ENCODE peak calls at places on chromosomes 3 and 15, in nine cellular contexts. One of them, this sample, is unnamed.

GRCh38 chr15:70741677-70742293 is 21.6 kb downstream of the UACA start:
- DNase-seq in activated CD4-positive, alpha-beta T cell treated with anti-CD3 and anti-CD28 coated beads for 4 hours: no peak
- DNase-seq in stimulated activated CD8-positive, alpha-beta memory T cell treated with anti-CD3 and anti-CD28 coated beads, Interleukin-2, amount 100 ng/mL, for 48 hours: no peak
- DNase-seq in fibroblast of mammary gland: peak; percentile 80
- DNase-seq in mucosa of descending colon: no peak
- DNase-seq in ovary: no peak
- DNase-seq in M059J: peak; percentile 73
- DNase-seq in activated T-helper 1 cell treated with anti-CD3 and anti-CD28 coated beads, Interleukin-2, amount 50 U/mL, for 16 hours: no peak
- DNase-seq in iPS DF 6.9: no peak
- DNase-seq in this sample: no peak

GRCh38 chr15:93088200-93088980 is 621 bp downstream of the RGMA start:
- DNase-seq in mucosa of descending colon: no peak
- DNase-seq in activated T-helper 1 cell treated with anti-CD3 and anti-CD28 coated beads, Interleukin-2, amount 50 U/mL, for 16 hours: no peak
- DNase-seq in activated CD4-positive, alpha-beta T cell treated with anti-CD3 and anti-CD28 coated beads for 4 hours: no peak
- DNase-seq in iPS DF 6.9: no peak
- DNase-seq in fibroblast of mammary gland: no peak
- DNase-seq in stimulated activated CD8-positive, alpha-beta memory T cell treated with anti-CD3 and anti-CD28 coated beads, Interleukin-2, amount 100 ng/mL, for 48 hours: no peak
- DNase-seq in ovary: peak; percentile 75
- DNase-seq in M059J: peak; percentile 32
- DNase-seq in this sample: peak; percentile 58

GRCh38 chr15:42453826-42454225 is 37.1 kb downstream of the ZNF106 start:
- DNase-seq in M059J: no peak
- DNase-seq in ovary: no peak
- DNase-seq in iPS DF 6.9: no peak
- DNase-seq in fibroblast of mammary gland: no peak
- DNase-seq in mucosa of descending colon: no peak
- DNase-seq in activated T-helper 1 cell treated with anti-CD3 and anti-CD28 coated beads, Interleukin-2, amount 50 U/mL, for 16 hours: no peak
- DNase-seq in activated CD4-positive, alpha-beta T cell treated with anti-CD3 and anti-CD28 coated beads for 4 hours: no peak
- DNase-seq in stimulated activated CD8-positive, alpha-beta memory T cell treated with anti-CD3 and anti-CD28 coated beads, Interleukin-2, amount 100 ng/mL, for 48 hours: no peak
- DNase-seq in this sample: no peak

GRCh38 chr15:93861956-93862741 is 369.2 kb upstream of the MCTP2 start:
- DNase-seq in iPS DF 6.9: no peak
- DNase-seq in activated T-helper 1 cell treated with anti-CD3 and anti-CD28 coated beads, Interleukin-2, amount 50 U/mL, for 16 hours: no peak
- DNase-seq in activated CD4-positive, alpha-beta T cell treated with anti-CD3 and anti-CD28 coated beads for 4 hours: no peak
- DNase-seq in stimulated activated CD8-positive, alpha-beta memory T cell treated with anti-CD3 and anti-CD28 coated beads, Interleukin-2, amount 100 ng/mL, for 48 hours: no peak
- DNase-seq in mucosa of descending colon: no peak
- DNase-seq in ovary: no peak
- DNase-seq in fibroblast of mammary gland: no peak
- DNase-seq in M059J: no peak
- DNase-seq in this sample: no peak

GRCh38 chr3:84008623-84009022 is 950.2 kb upstream of the CADM2 start:
- DNase-seq in stimulated activated CD8-positive, alpha-beta memory T cell treated with anti-CD3 and anti-CD28 coated beads, Interleukin-2, amount 100 ng/mL, for 48 hours: no peak
- DNase-seq in M059J: no peak
- DNase-seq in iPS DF 6.9: no peak
- DNase-seq in activated T-helper 1 cell treated with anti-CD3 and anti-CD28 coated beads, Interleukin-2, amount 50 U/mL, for 16 hours: no peak
- DNase-seq in activated CD4-positive, alpha-beta T cell treated with anti-CD3 and anti-CD28 coated beads for 4 hours: no peak
- DNase-seq in ovary: no peak
- DNase-seq in fibroblast of mammary gland: no peak
- DNase-seq in mucosa of descending colon: no peak
- DNase-seq in this sample: no peak

GRCh38 chr3:152385761-152386160 is 117.0 kb downstream of the MBNL1 start:
- DNase-seq in ovary: no peak
- DNase-seq in activated T-helper 1 cell treated with anti-CD3 and anti-CD28 coated beads, Interleukin-2, amount 50 U/mL, for 16 hours: no peak
- DNase-seq in iPS DF 6.9: no peak
- DNase-seq in fibroblast of mammary gland: peak; percentile 85
- DNase-seq in M059J: peak; percentile 68
- DNase-seq in mucosa of descending colon: no peak
- DNase-seq in activated CD4-positive, alpha-beta T cell treated with anti-CD3 and anti-CD28 coated beads for 4 hours: no peak
- DNase-seq in stimulated activated CD8-positive, alpha-beta memory T cell treated with anti-CD3 and anti-CD28 coated beads, Interleukin-2, amount 100 ng/mL, for 48 hours: no peak
- DNase-seq in this sample: no peak

GRCh38 chr3:195932418-195933043 is 24.2 kb upstream of the TNK2 start:
- DNase-seq in activated CD4-positive, alpha-beta T cell treated with anti-CD3 and anti-CD28 coated beads for 4 hours: no peak
- DNase-seq in activated T-helper 1 cell treated with anti-CD3 and anti-CD28 coated beads, Interleukin-2, amount 50 U/mL, for 16 hours: no peak
- DNase-seq in iPS DF 6.9: no peak
- DNase-seq in M059J: no peak
- DNase-seq in stimulated activated CD8-positive, alpha-beta memory T cell treated with anti-CD3 and anti-CD28 coated beads, Interleukin-2, amount 100 ng/mL, for 48 hours: no peak
- DNase-seq in fibroblast of mammary gland: no peak
- DNase-seq in ovary: no peak
- DNase-seq in mucosa of descending colon: no peak
- DNase-seq in this sample: no peak

GRCh38 chr3:141056716-141057115 is 5.6 kb downstream of the SPSB4 start:
- DNase-seq in mucosa of descending colon: no peak
- DNase-seq in iPS DF 6.9: no peak
- DNase-seq in stimulated activated CD8-positive, alpha-beta memory T cell treated with anti-CD3 and anti-CD28 coated beads, Interleukin-2, amount 100 ng/mL, for 48 hours: no peak
- DNase-seq in activated CD4-positive, alpha-beta T cell treated with anti-CD3 and anti-CD28 coated beads for 4 hours: no peak
- DNase-seq in M059J: no peak
- DNase-seq in ovary: no peak
- DNase-seq in activated T-helper 1 cell treated with anti-CD3 and anti-CD28 coated beads, Interleukin-2, amount 50 U/mL, for 16 hours: no peak
- DNase-seq in fibroblast of mammary gland: no peak
- DNase-seq in this sample: no peak

GRCh38 chr3:97138914-97139541 is 324.6 kb downstream of the EPHA6 start:
- DNase-seq in M059J: no peak
- DNase-seq in iPS DF 6.9: peak; percentile 41
- DNase-seq in ovary: no peak
- DNase-seq in activated T-helper 1 cell treated with anti-CD3 and anti-CD28 coated beads, Interleukin-2, amount 50 U/mL, for 16 hours: no peak
- DNase-seq in stimulated activated CD8-positive, alpha-beta memory T cell treated with anti-CD3 and anti-CD28 coated beads, Interleukin-2, amount 100 ng/mL, for 48 hours: no peak
- DNase-seq in mucosa of descending colon: no peak
- DNase-seq in activated CD4-positive, alpha-beta T cell treated with anti-CD3 and anti-CD28 coated beads for 4 hours: no peak
- DNase-seq in fibroblast of mammary gland: peak; percentile 0
- DNase-seq in this sample: peak; percentile 27

GRCh38 chr3:146169891-146170290 is 8.9 kb upstream of the PLOD2 start:
- DNase-seq in fibroblast of mammary gland: no peak
- DNase-seq in activated T-helper 1 cell treated with anti-CD3 and anti-CD28 coated beads, Interleukin-2, amount 50 U/mL, for 16 hours: no peak
- DNase-seq in stimulated activated CD8-positive, alpha-beta memory T cell treated with anti-CD3 and anti-CD28 coated beads, Interleukin-2, amount 100 ng/mL, for 48 hours: no peak
- DNase-seq in activated CD4-positive, alpha-beta T cell treated with anti-CD3 and anti-CD28 coated beads for 4 hours: no peak
- DNase-seq in M059J: no peak
- DNase-seq in mucosa of descending colon: no peak
- DNase-seq in ovary: no peak
- DNase-seq in iPS DF 6.9: no peak
- DNase-seq in this sample: no peak

GRCh38 chr3:31960793-31961431 is 20.1 kb downstream of the OSBPL10 start:
- DNase-seq in activated CD4-positive, alpha-beta T cell treated with anti-CD3 and anti-CD28 coated beads for 4 hours: no peak
- DNase-seq in mucosa of descending colon: no peak
- DNase-seq in M059J: peak; percentile 80
- DNase-seq in activated T-helper 1 cell treated with anti-CD3 and anti-CD28 coated beads, Interleukin-2, amount 50 U/mL, for 16 hours: no peak
- DNase-seq in ovary: no peak
- DNase-seq in stimulated activated CD8-positive, alpha-beta memory T cell treated with anti-CD3 and anti-CD28 coated beads, Interleukin-2, amount 100 ng/mL, for 48 hours: no peak
- DNase-seq in fibroblast of mammary gland: peak; percentile 69
- DNase-seq in iPS DF 6.9: no peak
- DNase-seq in this sample: no peak

GRCh38 chr3:104245981-104246380 is 1120.7 kb upstream of the ALCAM start:
- DNase-seq in fibroblast of mammary gland: no peak
- DNase-seq in activated T-helper 1 cell treated with anti-CD3 and anti-CD28 coated beads, Interleukin-2, amount 50 U/mL, for 16 hours: no peak
- DNase-seq in stimulated activated CD8-positive, alpha-beta memory T cell treated with anti-CD3 and anti-CD28 coated beads, Interleukin-2, amount 100 ng/mL, for 48 hours: no peak
- DNase-seq in M059J: no peak
- DNase-seq in ovary: no peak
- DNase-seq in iPS DF 6.9: no peak
- DNase-seq in activated CD4-positive, alpha-beta T cell treated with anti-CD3 and anti-CD28 coated beads for 4 hours: no peak
- DNase-seq in mucosa of descending colon: no peak
- DNase-seq in this sample: no peak